ENCODE peak calls at places on chromosomes 13 and 19, in ten cellular contexts. One of them, this sample, is unnamed.

GRCh38 chr19:18049390-18049789 is 37.3 kb downstream of the IL12RB1 start:
- DNase-seq in cardiac muscle cell: no peak
- DNase-seq in activated naive CD4-positive, alpha-beta T cell treated with anti-CD3 and anti-CD28 coated beads, Interleukin-2, amount 10 ng/mL, durations not matched to agents 7 days and 5 days: no peak
- DNase-seq in activated naive CD8-positive, alpha-beta T cell treated with anti-CD3 and anti-CD28 coated beads, Interleukin-2, amount 50 U/mL, for 24 hours: no peak
- DNase-seq in omental fat pad: peak; percentile 44
- DNase-seq in activated T-cell treated with anti-CD3 and anti-CD28 coated beads for 48 hours: no peak
- DNase-seq in GM06990: no peak
- DNase-seq in GM12865: no peak
- DNase-seq in COLO829: no peak
- DNase-seq in A673: no peak
- DNase-seq in this sample: no peak

GRCh38 chr19:15684828-15685227 is 11.9 kb downstream of the CYP4F12 start:
- DNase-seq in omental fat pad: no peak
- DNase-seq in COLO829: no peak
- DNase-seq in A673: no peak
- DNase-seq in GM12865: no peak
- DNase-seq in GM06990: no peak
- DNase-seq in activated T-cell treated with anti-CD3 and anti-CD28 coated beads for 48 hours: no peak
- DNase-seq in cardiac muscle cell: no peak
- DNase-seq in activated naive CD4-positive, alpha-beta T cell treated with anti-CD3 and anti-CD28 coated beads, Interleukin-2, amount 10 ng/mL, durations not matched to agents 7 days and 5 days: peak; percentile 40
- DNase-seq in activated naive CD8-positive, alpha-beta T cell treated with anti-CD3 and anti-CD28 coated beads, Interleukin-2, amount 50 U/mL, for 24 hours: peak; percentile 7
- DNase-seq in this sample: peak; percentile 7

GRCh38 chr13:87887459-87888123 is 216.4 kb downstream of the SLITRK5 start:
- DNase-seq in GM12865: no peak
- DNase-seq in A673: no peak
- DNase-seq in GM06990: no peak
- DNase-seq in activated T-cell treated with anti-CD3 and anti-CD28 coated beads for 48 hours: no peak
- DNase-seq in COLO829: no peak
- DNase-seq in cardiac muscle cell: no peak
- DNase-seq in omental fat pad: no peak
- DNase-seq in activated naive CD8-positive, alpha-beta T cell treated with anti-CD3 and anti-CD28 coated beads, Interleukin-2, amount 50 U/mL, for 24 hours: no peak
- DNase-seq in activated naive CD4-positive, alpha-beta T cell treated with anti-CD3 and anti-CD28 coated beads, Interleukin-2, amount 10 ng/mL, durations not matched to agents 7 days and 5 days: no peak
- DNase-seq in this sample: no peak

GRCh38 chr19:16714702-16715294 is 4.8 kb upstream of the NWD1 start:
- DNase-seq in activated naive CD4-positive, alpha-beta T cell treated with anti-CD3 and anti-CD28 coated beads, Interleukin-2, amount 10 ng/mL, durations not matched to agents 7 days and 5 days: peak; percentile 67
- DNase-seq in activated naive CD8-positive, alpha-beta T cell treated with anti-CD3 and anti-CD28 coated beads, Interleukin-2, amount 50 U/mL, for 24 hours: peak; percentile 56
- DNase-seq in omental fat pad: no peak
- DNase-seq in activated T-cell treated with anti-CD3 and anti-CD28 coated beads for 48 hours: peak; percentile 45
- DNase-seq in COLO829: peak; percentile 42
- DNase-seq in A673: peak; percentile 77
- DNase-seq in GM12865: peak; percentile 74
- DNase-seq in cardiac muscle cell: peak; percentile 37
- DNase-seq in GM06990: peak; percentile 54
- DNase-seq in this sample: peak; percentile 68

GRCh38 chr19:9060559-9061340 is 26.1 kb upstream of the OR1M1 start:
- DNase-seq in A673: no peak
- DNase-seq in activated T-cell treated with anti-CD3 and anti-CD28 coated beads for 48 hours: no peak
- DNase-seq in activated naive CD4-positive, alpha-beta T cell treated with anti-CD3 and anti-CD28 coated beads, Interleukin-2, amount 10 ng/mL, durations not matched to agents 7 days and 5 days: no peak
- DNase-seq in COLO829: no peak
- DNase-seq in cardiac muscle cell: no peak
- DNase-seq in omental fat pad: no peak
- DNase-seq in GM06990: no peak
- DNase-seq in GM12865: no peak
- DNase-seq in activated naive CD8-positive, alpha-beta T cell treated with anti-CD3 and anti-CD28 coated beads, Interleukin-2, amount 50 U/mL, for 24 hours: no peak
- DNase-seq in this sample: no peak

GRCh38 chr13:92175330-92175729 is 776.9 kb downstream of the GPC5 start:
- DNase-seq in activated naive CD4-positive, alpha-beta T cell treated with anti-CD3 and anti-CD28 coated beads, Interleukin-2, amount 10 ng/mL, durations not matched to agents 7 days and 5 days: no peak
- DNase-seq in GM12865: peak; percentile 21
- DNase-seq in GM06990: no peak
- DNase-seq in activated naive CD8-positive, alpha-beta T cell treated with anti-CD3 and anti-CD28 coated beads, Interleukin-2, amount 50 U/mL, for 24 hours: no peak
- DNase-seq in activated T-cell treated with anti-CD3 and anti-CD28 coated beads for 48 hours: no peak
- DNase-seq in omental fat pad: no peak
- DNase-seq in cardiac muscle cell: peak; percentile 63
- DNase-seq in A673: peak; percentile 63
- DNase-seq in COLO829: peak; percentile 26
- DNase-seq in this sample: peak; percentile 16

GRCh38 chr19:2469102-2469914 is 6.6 kb upstream of the GADD45B start:
- DNase-seq in activated naive CD8-positive, alpha-beta T cell treated with anti-CD3 and anti-CD28 coated beads, Interleukin-2, amount 50 U/mL, for 24 hours: peak; percentile 52
- DNase-seq in A673: peak; percentile 92
- DNase-seq in omental fat pad: no peak
- DNase-seq in GM06990: peak; percentile 74
- DNase-seq in activated naive CD4-positive, alpha-beta T cell treated with anti-CD3 and anti-CD28 coated beads, Interleukin-2, amount 10 ng/mL, durations not matched to agents 7 days and 5 days: peak; percentile 48
- DNase-seq in cardiac muscle cell: no peak
- DNase-seq in GM12865: peak; percentile 87
- DNase-seq in activated T-cell treated with anti-CD3 and anti-CD28 coated beads for 48 hours: peak; percentile 42
- DNase-seq in COLO829: no peak
- DNase-seq in this sample: no peak

GRCh38 chr13:73661687-73662425 is 472.3 kb downstream of the KLF12 start:
- DNase-seq in activated naive CD4-positive, alpha-beta T cell treated with anti-CD3 and anti-CD28 coated beads, Interleukin-2, amount 10 ng/mL, durations not matched to agents 7 days and 5 days: no peak
- DNase-seq in activated naive CD8-positive, alpha-beta T cell treated with anti-CD3 and anti-CD28 coated beads, Interleukin-2, amount 50 U/mL, for 24 hours: no peak
- DNase-seq in A673: no peak
- DNase-seq in cardiac muscle cell: no peak
- DNase-seq in GM06990: no peak
- DNase-seq in COLO829: peak; percentile 7
- DNase-seq in omental fat pad: no peak
- DNase-seq in GM12865: no peak
- DNase-seq in activated T-cell treated with anti-CD3 and anti-CD28 coated beads for 48 hours: no peak
- DNase-seq in this sample: no peak

This sample was measured in nephron progenitor cell.